ENCODE peak calls at places on chromosomes 1 and 21, in four cellular contexts. L is brain microvascular endothelial cell, A is tibial nerve, K is ovary. G is an unnamed sample. For H3K27me3, the result is how much of the 10 kb centered on the place peaks cover.

GRCh38 chr1:217053666-217054065 is 330.4 kb upstream of the ESRRG start:
- DNase-seq in A (no peak), K (no peak), L (no peak), G (no peak)

GRCh38 chr1:230509281-230509977 is 83.3 kb upstream of the PGBD5 start:
- DNase-seq in K (no peak), L (peak), A (no peak), G (no peak)

GRCh38 chr1:215226755-215227154 is 144.2 kb downstream of the KCNK2 start:
- DNase-seq in A (no peak), L (peak), K (no peak), G (no peak)

GRCh38 chr1:159827102-159827490 is 423 bp downstream of the SLAMF8 start:
- DNase-seq in K (no peak), L (no peak), A (no peak), G (peak)

GRCh38 chr1:6585081-6585722 is 5.4 kb downstream of the ZBTB48 start:
- DNase-seq in L (no peak), K (no peak), A (no peak), G (no peak)

GRCh38 chr1:175129997-175130648 is 62.5 kb downstream of the KIAA0040 start:
- DNase-seq in L (peak), A (no peak), K (no peak), G (no peak)

GRCh38 chr1:5992814-5993552 is 758 bp upstream of the NPHP4 start:
- DNase-seq in A (no peak), L (no peak), K (no peak), G (peak)

GRCh38 chr1:183164350-183164749 is 21.7 kb upstream of the LAMC2 start:
- DNase-seq in A (no peak), L (peak), K (no peak), G (no peak)

GRCh38 chr1:174818951-174819350 is 180.8 kb upstream of the CACYBP start:
- DNase-seq in L (peak), K (no peak), A (no peak), G (no peak)

GRCh38 chr1:233613252-233614172 is at the start of gene KCNK1:
- DNase-seq in L (peak), K (peak), A (no peak), G (peak)

GRCh38 chr1:45397285-45397684 is 57.0 kb upstream of the MUTYH start:
- DNase-seq in K (no peak), L (no peak), A (no peak), G (no peak)

GRCh38 chr21:26717146-26717739 is 128.0 kb downstream of the ADAMTS1 start:
- DNase-seq in A (no peak), K (no peak), L (no peak), G (no peak)

GRCh38 chr21:29211205-29211604 is 80.8 kb downstream of the MAP3K7CL start:
- DNase-seq in L (no peak), K (no peak), A (no peak), G (no peak)

GRCh38 chr1:246214708-246215504 is 292.2 kb downstream of the SMYD3 start:
- DNase-seq in K (no peak), L (peak), A (no peak), G (no peak)

GRCh38 chr1:89962024-89962741 is 32.7 kb upstream of the ZNF326 start:
- DNase-seq in A (no peak), K (no peak), L (peak), G (no peak)

GRCh38 chr1:108643492-108644333 is 17.2 kb downstream of the HENMT1 start:
- DNase-seq in L (peak), A (no peak), K (no peak), G (no peak)

GRCh38 chr1:117627562-117628165 is 21.8 kb downstream of the TENT5C start:
- DNase-seq in K (no peak), L (no peak), A (no peak), G (peak)

GRCh38 chr1:218983433-218983832 is 190.2 kb upstream of the LYPLAL1 start:
- DNase-seq in L (no peak), A (no peak), K (no peak), G (no peak)

GRCh38 chr1:240765732-240766363 is 153.9 kb upstream of the GREM2 start:
- DNase-seq in K (no peak), A (no peak), L (peak), G (no peak)

GRCh38 chr1:244821134-244821533 is 14.3 kb upstream of the COX20 start:
- DNase-seq in L (no peak), A (no peak), K (no peak), G (no peak)

GRCh38 chr1:48123647-48124046 is 98.9 kb upstream of the SLC5A9 start:
- DNase-seq in L (no peak), K (no peak), A (no peak), G (no peak)

GRCh38 chr1:172397221-172397620 is 23.3 kb upstream of the C1orf105 start:
- DNase-seq in L (no peak), A (no peak), K (no peak), G (no peak)

GRCh38 chr1:234631721-234632125 is 21.7 kb upstream of the IRF2BP2 start:
- DNase-seq in L (peak), A (no peak), K (no peak), G (no peak)

GRCh38 chr1:121516279-121516967 is 331.6 kb downstream of the SRGAP2C start:
- DNase-seq in K (no peak), L (no peak), A (no peak), G (peak)
- H3K27ac ChIP-seq in K (no peak), L (no peak), A (no peak), G (no peak)

GRCh38 chr1:154611150-154611865 is 3.3 kb upstream of the ADAR start:
- DNase-seq in A (no peak), L (no peak), K (no peak), G (no peak)
- H3K27me3 ChIP-seq in A (under half), L (under half), K (under half), G (under half)

DNA sequence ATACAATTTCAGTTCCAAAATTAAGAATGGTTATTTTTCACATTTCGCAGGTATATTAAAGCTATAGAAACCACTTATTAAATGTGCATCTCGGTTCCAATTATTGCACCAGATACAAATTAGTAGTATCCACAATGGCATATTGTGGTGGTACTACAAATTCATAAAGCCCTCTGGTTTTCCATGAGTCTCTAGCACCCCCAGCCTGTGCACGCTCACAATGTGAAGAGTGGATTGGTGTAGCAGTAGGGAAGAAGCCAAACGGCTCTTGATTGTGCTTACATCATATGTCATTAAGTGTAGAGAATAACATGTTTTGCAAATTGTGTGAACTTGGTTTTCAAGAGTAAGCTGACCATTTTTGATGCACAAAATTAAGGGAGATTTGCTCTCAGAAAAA is 1.9 kb upstream of the BRINP3 start:
- DNase-seq in L (no peak), A (no peak), K (no peak), G (no peak)
- H3K4me3 ChIP-seq in L (no peak), A (no peak), K (no peak), G (no peak)

GRCh38 chr1:36170643-36171412 is 14.9 kb downstream of the MAP7D1 start:
- DNase-seq in K (no peak), L (no peak), A (no peak), G (no peak)
- H3K27ac ChIP-seq in K (no peak), L (no peak), A (no peak), G (no peak)

DNA sequence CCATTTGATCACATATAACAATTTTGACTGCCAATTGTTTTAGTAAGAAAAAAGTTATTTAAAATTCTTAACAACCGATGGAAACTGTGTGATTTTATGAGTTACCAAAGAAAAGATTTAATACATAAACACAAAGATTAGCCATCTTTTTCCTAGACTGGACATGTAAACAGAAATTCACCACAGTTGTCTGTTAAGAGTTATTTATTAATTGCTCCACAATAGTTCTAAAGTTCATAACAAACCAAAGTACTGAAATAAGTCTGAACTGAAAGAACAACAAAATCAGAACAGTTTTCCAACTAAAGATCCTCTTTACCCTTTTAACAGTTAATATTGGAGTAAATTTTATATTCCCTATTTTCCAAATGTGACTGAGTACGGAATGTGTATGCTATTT is 8.6 kb downstream of the ZNF281 start:
- DNase-seq in K (no peak), L (no peak), A (no peak), G (no peak)
- H3K27me3 ChIP-seq in K (under half), L (under half), A (under half), G (under half)

DNA sequence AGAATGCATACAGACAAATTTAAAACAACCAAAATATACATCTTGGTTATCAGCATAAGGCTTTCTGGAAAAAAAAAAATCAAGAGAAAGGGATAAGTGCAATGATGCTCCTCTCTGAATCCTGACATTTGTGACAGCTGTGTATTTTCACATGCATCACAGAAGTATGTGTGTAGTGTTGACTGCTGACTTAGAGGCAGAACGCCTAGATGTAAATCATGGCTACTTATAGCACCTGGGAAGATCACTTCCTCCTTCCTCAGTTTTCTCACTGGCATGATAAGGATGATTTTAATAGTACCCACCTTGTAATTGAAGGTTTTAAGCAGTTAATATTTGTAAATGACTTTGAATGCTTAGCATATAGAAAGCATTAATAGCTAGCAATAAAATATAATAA is 112.5 kb downstream of the MRPL39 start:
- DNase-seq in A (no peak), K (no peak), L (no peak), G (no peak)
- H3K4me3 ChIP-seq in A (no peak), K (no peak), L (no peak), G (no peak)

G was measured in lower lobe of right lung.